ENCODE peak calls at places on chromosome 13, in four cellular contexts. One of them, this sample, is unnamed.

GRCh38 chr13:22960827-22961226 is 220.0 kb upstream of the SGCG start:
- DNase-seq in GM23338: no peak
- DNase-seq in Peyer's patch: no peak
- DNase-seq in thyroid gland: no peak
- DNase-seq in this sample: no peak

GRCh38 chr13:57409121-57409520 is 222.4 kb upstream of the PCDH17 start:
- DNase-seq in GM23338: peak; percentile 24
- DNase-seq in Peyer's patch: no peak
- DNase-seq in thyroid gland: no peak
- DNase-seq in this sample: no peak

GRCh38 chr13:57270493-57270892 is 103.5 kb downstream of the PRR20E start:
- DNase-seq in GM23338: no peak
- DNase-seq in Peyer's patch: no peak
- DNase-seq in thyroid gland: no peak
- DNase-seq in this sample: no peak

GRCh38 chr13:38386421-38386820 is 36.8 kb downstream of the UFM1 start:
- DNase-seq in GM23338: no peak
- DNase-seq in Peyer's patch: no peak
- DNase-seq in thyroid gland: no peak
- DNase-seq in this sample: no peak

GRCh38 chr13:105087941-105088340 is 1447.5 kb downstream of the EFNB2 start:
- DNase-seq in GM23338: peak; percentile 39
- DNase-seq in Peyer's patch: no peak
- DNase-seq in thyroid gland: no peak
- DNase-seq in this sample: no peak

GRCh38 chr13:106814389-106814903 is 246.5 kb upstream of the ARGLU1 start:
- DNase-seq in GM23338: no peak
- DNase-seq in Peyer's patch: no peak
- DNase-seq in thyroid gland: no peak
- DNase-seq in this sample: no peak

GRCh38 chr13:41011382-41011956 is 7.6 kb downstream of the ELF1 start:
- DNase-seq in GM23338: no peak
- DNase-seq in Peyer's patch: no peak
- DNase-seq in thyroid gland: peak; percentile 15
- DNase-seq in this sample: no peak

GRCh38 chr13:100280681-100281080 is 191.8 kb downstream of the PCCA start:
- DNase-seq in GM23338: no peak
- DNase-seq in Peyer's patch: no peak
- DNase-seq in thyroid gland: no peak
- DNase-seq in this sample: no peak

GRCh38 chr13:51839711-51840110 is 5.3 kb downstream of the TMEM272 start:
- DNase-seq in GM23338: no peak
- DNase-seq in Peyer's patch: no peak
- DNase-seq in thyroid gland: no peak
- DNase-seq in this sample: no peak

GRCh38 chr13:111228262-111229144 is 91.9 kb upstream of the TEX29 start:
- DNase-seq in GM23338: no peak
- DNase-seq in Peyer's patch: no peak
- DNase-seq in thyroid gland: no peak
- DNase-seq in this sample: no peak

GRCh38 chr13:48976677-48977625 is 1.2 kb downstream of the FNDC3A start:
- DNase-seq in GM23338: no peak
- DNase-seq in Peyer's patch: peak; percentile 66
- DNase-seq in thyroid gland: peak; percentile 87
- DNase-seq in this sample: peak; percentile 55

GRCh38 chr13:95156208-95156607 is 145.0 kb downstream of the ABCC4 start:
- DNase-seq in GM23338: no peak
- DNase-seq in Peyer's patch: no peak
- DNase-seq in thyroid gland: no peak
- DNase-seq in this sample: no peak

GRCh38 chr13:75194717-75195116 is 287.3 kb downstream of the TBC1D4 start:
- DNase-seq in GM23338: no peak
- DNase-seq in Peyer's patch: no peak
- DNase-seq in thyroid gland: no peak
- DNase-seq in this sample: no peak

GRCh38 chr13:75415720-75416119 is 66.2 kb downstream of the TBC1D4 start:
- DNase-seq in GM23338: no peak
- DNase-seq in Peyer's patch: no peak
- DNase-seq in thyroid gland: no peak
- DNase-seq in this sample: no peak

GRCh38 chr13:39876258-39876657 is 220.8 kb downstream of the COG6 start:
- DNase-seq in GM23338: no peak
- DNase-seq in Peyer's patch: no peak
- DNase-seq in thyroid gland: no peak
- DNase-seq in this sample: no peak

GRCh38 chr13:92225861-92226260 is 827.4 kb downstream of the GPC5 start:
- DNase-seq in GM23338: no peak
- DNase-seq in Peyer's patch: no peak
- DNase-seq in thyroid gland: no peak
- DNase-seq in this sample: no peak

GRCh38 chr13:40485611-40486517 is 180.6 kb downstream of the FOXO1 start:
- DNase-seq in GM23338: no peak
- DNase-seq in Peyer's patch: peak; percentile 52
- DNase-seq in thyroid gland: no peak
- DNase-seq in this sample: peak; percentile 7

GRCh38 chr13:107216046-107216715 is 648.2 kb upstream of the ARGLU1 start:
- DNase-seq in GM23338: peak; percentile 17
- DNase-seq in Peyer's patch: no peak
- DNase-seq in thyroid gland: no peak
- DNase-seq in this sample: no peak

GRCh38 chr13:80921556-80921955 is 580.6 kb upstream of the SPRY2 start:
- DNase-seq in GM23338: no peak
- DNase-seq in Peyer's patch: no peak
- DNase-seq in thyroid gland: no peak
- DNase-seq in this sample: no peak

GRCh38 chr13:73242515-73243015 is 183.8 kb downstream of the KLF5 start:
- DNase-seq in GM23338: no peak
- DNase-seq in Peyer's patch: no peak
- DNase-seq in thyroid gland: no peak
- DNase-seq in this sample: no peak

GRCh38 chr13:73248154-73248553 is 189.3 kb downstream of the KLF5 start:
- DNase-seq in GM23338: no peak
- DNase-seq in Peyer's patch: no peak
- DNase-seq in thyroid gland: no peak
- DNase-seq in this sample: no peak

GRCh38 chr13:73245271-73245670 is 186.5 kb downstream of the KLF5 start:
- DNase-seq in GM23338: no peak
- DNase-seq in Peyer's patch: no peak
- DNase-seq in thyroid gland: no peak
- DNase-seq in this sample: no peak

GRCh38 chr13:73248711-73249580 is 190.1 kb downstream of the KLF5 start:
- DNase-seq in GM23338: peak; percentile 18
- DNase-seq in Peyer's patch: no peak
- DNase-seq in thyroid gland: peak; percentile 71
- DNase-seq in this sample: no peak

GRCh38 chr13:73244486-73244885 is 185.7 kb downstream of the KLF5 start:
- DNase-seq in GM23338: no peak
- DNase-seq in Peyer's patch: no peak
- DNase-seq in thyroid gland: no peak
- DNase-seq in this sample: no peak
- H3K4me3 ChIP-seq in GM23338: no peak overlapping the region
- H3K4me3 ChIP-seq in Peyer's patch: no peak overlapping the region
- H3K4me3 ChIP-seq in thyroid gland: no peak overlapping the region
- H3K4me3 ChIP-seq in this sample: no peak overlapping the region

GRCh38 chr13:43964698-43965097 is 85.0 kb downstream of the LACC1 start:
- DNase-seq in GM23338: no peak
- DNase-seq in Peyer's patch: no peak
- DNase-seq in thyroid gland: no peak
- DNase-seq in this sample: no peak
- TF ChIP-seq CTCF in GM23338: no peak
- TF ChIP-seq CTCF in Peyer's patch: no peak
- TF ChIP-seq CTCF in thyroid gland: no peak
- TF ChIP-seq CTCF in this sample: no peak

GRCh38 chr13:112449545-112449930 is 73.4 kb downstream of the SPACA7 start:
- DNase-seq in GM23338: no peak
- DNase-seq in Peyer's patch: no peak
- DNase-seq in thyroid gland: no peak
- DNase-seq in this sample: no peak
- H3K4me3 ChIP-seq in GM23338: no peak overlapping the region
- H3K4me3 ChIP-seq in Peyer's patch: no peak overlapping the region
- H3K4me3 ChIP-seq in thyroid gland: no peak overlapping the region
- H3K4me3 ChIP-seq in this sample: no peak overlapping the region

DNA sequence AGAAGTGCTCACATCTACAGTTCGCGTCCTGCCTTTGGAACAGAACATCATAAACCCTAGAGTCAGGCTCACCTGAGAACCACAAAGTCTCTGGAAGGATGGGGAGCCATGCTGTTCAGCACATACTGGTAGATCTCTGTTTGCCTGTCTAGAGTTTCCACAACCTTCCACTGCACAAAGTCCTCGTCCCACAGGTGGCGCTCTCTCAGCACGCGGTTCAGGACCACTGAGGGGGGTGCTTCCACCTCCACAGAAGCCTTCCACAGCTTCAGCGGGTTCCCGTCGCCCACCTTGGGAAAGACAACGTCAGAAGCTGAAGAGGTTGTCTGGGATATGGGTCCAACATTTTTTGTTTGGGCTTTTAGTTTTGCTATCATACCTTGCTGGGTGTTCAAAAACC is 93.6 kb downstream of the KL start:
- DNase-seq in GM23338: peak; percentile 64
- DNase-seq in Peyer's patch: no peak
- DNase-seq in thyroid gland: no peak
- DNase-seq in this sample: peak; percentile 62
- TF ChIP-seq CTCF in GM23338: peak; percentile 71
- TF ChIP-seq CTCF in Peyer's patch: no peak
- TF ChIP-seq CTCF in thyroid gland: no peak
- TF ChIP-seq CTCF in this sample: peak; percentile 82

DNA sequence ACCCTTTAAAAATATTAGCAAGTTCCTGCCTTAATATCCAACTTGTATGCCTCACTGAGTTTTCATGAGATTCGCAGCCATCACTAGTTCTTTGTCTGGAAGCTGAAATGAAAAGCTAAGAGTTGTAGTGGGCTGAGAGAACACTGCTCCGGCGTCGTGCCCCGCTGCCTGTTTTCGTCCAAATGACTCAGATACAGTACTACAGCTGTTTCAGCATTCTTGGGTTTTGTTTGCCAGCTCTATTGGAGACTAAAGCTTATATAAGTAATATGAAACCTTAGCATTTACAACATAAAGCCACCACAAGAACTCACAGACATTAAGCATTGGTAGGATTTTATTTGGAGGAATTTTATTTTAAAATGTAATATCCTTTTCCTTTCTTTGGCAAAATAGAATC is 299.7 kb downstream of the DLEU7 start:
- DNase-seq in GM23338: peak; percentile 36
- DNase-seq in Peyer's patch: no peak
- DNase-seq in thyroid gland: peak; percentile 48
- DNase-seq in this sample: no peak
- H3K4me3 ChIP-seq in GM23338: peak overlapping the region; percentile 1
- H3K4me3 ChIP-seq in Peyer's patch: no peak overlapping the region
- H3K4me3 ChIP-seq in thyroid gland: no peak overlapping the region
- H3K4me3 ChIP-seq in this sample: no peak overlapping the region

DNA sequence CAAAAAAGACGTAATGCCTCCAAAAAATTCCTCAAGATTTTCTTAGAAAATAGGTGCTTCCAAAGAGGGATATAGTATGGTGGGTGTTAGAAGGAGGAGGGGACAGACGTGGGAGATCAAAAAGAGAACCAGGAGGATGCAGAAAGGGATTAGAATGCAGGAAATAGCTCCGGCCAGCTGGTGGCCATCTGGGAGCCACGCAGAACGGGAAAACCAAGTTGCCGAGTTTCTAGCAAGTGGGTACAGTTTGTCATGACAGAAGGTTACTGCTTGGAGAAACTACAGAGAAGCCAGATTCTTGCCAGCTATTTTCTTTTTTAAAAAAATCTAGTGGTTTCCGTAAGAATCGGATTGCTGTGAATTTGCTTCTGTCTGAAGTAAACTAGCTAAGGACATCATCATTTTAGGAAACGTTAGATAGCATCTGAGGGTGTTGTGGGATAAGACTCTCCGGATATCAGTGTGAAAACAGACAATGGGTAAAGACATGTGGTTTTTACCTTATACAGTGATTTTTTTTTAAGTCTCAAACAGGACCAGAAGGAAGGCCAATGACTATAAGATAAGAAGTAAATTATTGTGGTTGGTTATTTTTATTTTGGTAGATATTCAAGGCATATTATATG is 104.9 kb downstream of the HSPH1 start:
- DNase-seq in GM23338: peak; percentile 21
- DNase-seq in Peyer's patch: no peak
- DNase-seq in thyroid gland: no peak
- DNase-seq in this sample: no peak
- TF ChIP-seq CTCF in GM23338: no peak
- TF ChIP-seq CTCF in Peyer's patch: no peak
- TF ChIP-seq CTCF in thyroid gland: no peak
- TF ChIP-seq CTCF in this sample: no peak

GRCh38 chr13:27476943-27477681 is 26.7 kb upstream of the MTIF3 start:
- DNase-seq in GM23338: no peak
- DNase-seq in Peyer's patch: peak; percentile 50
- DNase-seq in thyroid gland: no peak
- DNase-seq in this sample: peak; percentile 51
- H3K4me3 ChIP-seq in GM23338: no peak overlapping the region
- H3K4me3 ChIP-seq in Peyer's patch: no peak overlapping the region
- H3K4me3 ChIP-seq in thyroid gland: no peak overlapping the region
- H3K4me3 ChIP-seq in this sample: no peak overlapping the region

This sample was measured in GM12864.